ENCODE peak calls at places on chromosomes 5 and 9, in seven cellular contexts. H is adrenal gland; B is fibroblast of lung; Y is CD8-positive, alpha-beta T cell; O is MM.1S; F is aorta; K is stomach. N is an unnamed sample. For H3K27me3, the result is how much of the 10 kb centered on the place peaks cover.

GRCh38 chr5:140175367-140176027 is 509 bp downstream of the CYSTM1 start:
- DNase-seq in O (peak), Y (peak), B (peak), K (peak), H (peak), F (peak), N (peak)

GRCh38 chr9:61673664-61674381 is 484.0 kb downstream of the SPATA31A7 start:
- DNase-seq in B (no peak), K (no peak), F (peak), O (no peak), H (no peak), Y (no peak), N (no peak)

GRCh38 chr5:31901807-31902530 is 263.0 kb downstream of the PDZD2 start:
- DNase-seq in K (no peak), B (no peak), H (no peak), F (no peak), O (no peak), Y (no peak), N (no peak)

GRCh38 chr9:136521541-136521940 is 24.3 kb downstream of the NOTCH1 start:
- DNase-seq in Y (no peak), H (no peak), K (peak), O (no peak), F (peak), B (no peak), N (no peak)

GRCh38 chr9:93911871-93912554 is 43.1 kb downstream of the BARX1 start:
- DNase-seq in H (no peak), B (no peak), F (no peak), K (peak), O (no peak), Y (no peak), N (no peak)

GRCh38 chr5:36667826-36668225 is 61.4 kb downstream of the SLC1A3 start:
- DNase-seq in F (no peak), H (no peak), Y (no peak), K (no peak), B (no peak), O (no peak), N (no peak)

GRCh38 chr5:134458676-134459403 is 47.2 kb upstream of the CDKN2AIPNL start:
- DNase-seq in Y (no peak), H (no peak), O (no peak), F (peak), B (no peak), K (no peak), N (no peak)

GRCh38 chr5:126512451-126512850 is 82.6 kb downstream of the ALDH7A1 start:
- DNase-seq in B (no peak), Y (no peak), H (no peak), K (no peak), O (no peak), F (no peak), N (no peak)

GRCh38 chr9:107170801-107171200 is 112.3 kb upstream of the RAD23B start:
- DNase-seq in H (no peak), F (no peak), Y (no peak), O (peak), B (no peak), K (no peak), N (no peak)

GRCh38 chr9:35814106-35814840 is 569 bp downstream of the HINT2 start:
- DNase-seq in B (peak), Y (peak), F (peak), H (peak), O (peak), K (peak), N (peak)

GRCh38 chr9:2281803-2282185 is 266.6 kb downstream of the SMARCA2 start:
- DNase-seq in H (no peak), F (no peak), K (no peak), O (no peak), B (no peak), Y (no peak), N (no peak)

GRCh38 chr5:6465831-6466790 is 17.5 kb downstream of the UBE2QL1 start:
- DNase-seq in H (peak), Y (no peak), K (no peak), O (no peak), F (no peak), B (no peak), N (no peak)

GRCh38 chr9:16328349-16328748 is 542.1 kb downstream of the BNC2 start:
- DNase-seq in F (no peak), H (no peak), Y (no peak), K (no peak), O (no peak), B (peak), N (peak)

GRCh38 chr5:95822408-95823240 is at the start of gene GLRX:
- DNase-seq in H (peak), K (peak), Y (peak), B (peak), O (peak), F (peak), N (peak)

GRCh38 chr9:20217596-20217995 is 404.7 kb downstream of the MLLT3 start:
- DNase-seq in B (no peak), F (no peak), K (no peak), H (no peak), O (no peak), Y (no peak), N (no peak)

GRCh38 chr9:30913331-30913730 is 1471.1 kb upstream of the ACO1 start:
- DNase-seq in H (no peak), Y (no peak), B (no peak), O (no peak), K (no peak), F (peak), N (no peak)

GRCh38 chr5:75690669-75691068 is 26.6 kb downstream of the POC5 start:
- DNase-seq in O (no peak), K (no peak), B (no peak), H (no peak), Y (no peak), F (no peak), N (no peak)

GRCh38 chr9:132439153-132439552 is 29.1 kb downstream of the CFAP77 start:
- DNase-seq in H (no peak), K (no peak), Y (no peak), O (no peak), F (no peak), B (no peak), N (no peak)

GRCh38 chr9:130765135-130766030 is 69.7 kb upstream of the ABL1 start:
- DNase-seq in O (no peak), K (no peak), B (no peak), F (no peak), Y (no peak), H (no peak), N (no peak)

GRCh38 chr5:12017037-12017436 is 112.8 kb upstream of the CTNND2 start:
- DNase-seq in Y (no peak), K (no peak), H (no peak), F (no peak), O (no peak), B (no peak), N (no peak)

GRCh38 chr5:62547929-62548678 is 30.5 kb upstream of the LRRC70 start:
- DNase-seq in F (no peak), B (peak), Y (no peak), O (no peak), K (no peak), H (no peak), N (no peak)

GRCh38 chr5:65190328-65191053 is 291.2 kb downstream of the ADAMTS6 start:
- DNase-seq in K (no peak), F (no peak), Y (no peak), B (peak), O (no peak), H (no peak), N (no peak)

GRCh38 chr9:124857533-124858162 is 4.1 kb downstream of the RPL35 start:
- DNase-seq in Y (no peak), B (no peak), K (no peak), F (no peak), H (no peak), O (no peak), N (no peak)

GRCh38 chr5:33118761-33119415 is 321.9 kb upstream of the TARS1 start:
- DNase-seq in F (no peak), B (no peak), O (no peak), Y (no peak), H (no peak), K (no peak), N (no peak)

GRCh38 chr9:88280816-88281382 is 107.3 kb upstream of the SPIN1 start:
- DNase-seq in K (no peak), Y (no peak), B (peak), O (peak), F (no peak), H (no peak), N (no peak)

GRCh38 chr9:96605328-96605727 is 14.3 kb downstream of the CDC14B start:
- DNase-seq in O (no peak), K (no peak), Y (no peak), B (no peak), H (no peak), F (no peak), N (no peak)

GRCh38 chr5:96315431-96315830 is 117.6 kb downstream of the PCSK1 start:
- DNase-seq in O (peak), Y (no peak), H (no peak), B (no peak), F (no peak), K (no peak), N (no peak)

GRCh38 chr5:73417307-73418035 is 31.1 kb downstream of the FOXD1 start:
- DNase-seq in Y (no peak), B (peak), O (no peak), K (no peak), F (no peak), H (no peak), N (no peak)

GRCh38 chr9:89439571-89439970 is 58.3 kb downstream of the SEMA4D start:
- DNase-seq in F (no peak), Y (no peak), O (no peak), B (no peak), K (no peak), H (no peak), N (no peak)
- H3K27ac ChIP-seq in F (no peak), Y (peak), O (no peak), B (no peak), K (peak), H (no peak), N (no peak)

GRCh38 chr5:112684737-112685136 is 52.9 kb upstream of the APC start:
- DNase-seq in O (no peak), B (no peak), K (no peak), Y (no peak), F (no peak), H (no peak), N (no peak)

GRCh38 chr5:112684121-112684520 is 53.6 kb upstream of the APC start:
- DNase-seq in K (no peak), Y (no peak), H (no peak), B (no peak), F (no peak), O (no peak), N (no peak)

GRCh38 chr5:112681481-112681908 is 56.2 kb upstream of the APC start:
- DNase-seq in Y (no peak), O (peak), F (no peak), B (no peak), K (no peak), H (no peak), N (no peak)

GRCh38 chr5:112685386-112685785 is 52.3 kb upstream of the APC start:
- DNase-seq in H (no peak), B (no peak), F (no peak), Y (no peak), O (no peak), K (no peak), N (no peak)

GRCh38 chr5:112682621-112683061 is 55.0 kb upstream of the APC start:
- DNase-seq in Y (no peak), K (no peak), H (no peak), B (no peak), F (no peak), O (no peak), N (no peak)
- H3K27me3 ChIP-seq in Y (under half), K (under half), H (under half), B (under half), F (under half), O (under half), N (under half)

GRCh38 chr5:1051366-1051720 is 42.7 kb downstream of the NKD2 start:
- DNase-seq in Y (no peak), O (peak), K (no peak), H (no peak), B (no peak), F (peak), N (no peak)

GRCh38 chr5:1052076-1052475 is 43.5 kb downstream of the NKD2 start:
- DNase-seq in K (no peak), H (no peak), O (no peak), B (no peak), F (peak), Y (no peak), N (no peak)

GRCh38 chr5:1048861-1049838 is 40.5 kb downstream of the NKD2 start:
- DNase-seq in B (no peak), H (no peak), F (peak), K (no peak), Y (no peak), O (no peak), N (peak)

GRCh38 chr5:1052641-1053390 is 44.2 kb downstream of the NKD2 start:
- DNase-seq in B (no peak), O (no peak), K (no peak), Y (no peak), H (no peak), F (peak), N (no peak)

DNA sequence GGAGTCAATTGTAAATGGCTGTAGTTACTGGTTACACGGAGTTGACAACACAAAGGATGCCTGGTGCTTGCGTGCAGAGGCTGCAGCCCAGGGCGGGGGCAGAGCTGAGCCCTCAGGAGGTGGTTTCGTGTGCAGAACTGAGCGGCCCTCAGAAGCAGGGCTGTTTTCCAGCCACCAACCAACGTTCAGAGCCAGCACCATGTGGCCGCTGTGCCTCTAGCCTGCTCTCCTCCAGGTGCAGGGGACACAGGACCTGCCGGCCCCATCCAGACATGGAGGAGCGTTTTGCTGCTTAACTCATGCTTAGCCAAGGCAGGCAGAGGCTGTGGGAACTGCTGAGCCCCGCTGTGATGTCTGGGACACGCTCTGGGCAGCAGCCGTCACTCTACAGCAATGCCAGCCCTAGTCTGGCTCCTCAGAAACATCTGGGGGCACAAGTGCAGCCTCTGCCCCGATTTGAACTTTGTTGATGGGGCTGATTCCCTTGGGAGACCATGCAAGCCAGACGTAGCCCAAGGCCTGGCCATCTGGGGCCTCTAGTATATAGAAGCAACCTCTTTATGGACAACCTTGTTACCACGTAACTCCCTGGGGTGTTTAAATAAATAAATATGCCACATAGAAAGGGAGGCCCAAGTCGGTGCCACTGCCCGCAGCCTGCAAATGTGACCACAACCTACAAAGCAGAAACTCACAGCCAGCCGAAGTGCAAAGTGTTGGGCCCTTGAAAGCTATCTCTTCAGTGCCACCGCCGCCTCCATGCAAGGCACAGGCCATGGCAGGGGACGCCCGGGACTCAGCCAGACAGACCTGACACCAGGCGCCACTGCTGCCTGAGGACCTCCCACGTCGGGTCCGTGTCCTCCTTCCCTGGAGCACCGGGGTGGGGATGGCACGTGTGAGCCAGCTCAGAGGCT is 42.1 kb downstream of the NKD2 start:
- DNase-seq in B (no peak), O (peak), F (peak), H (peak), Y (no peak), K (no peak), N (no peak)
- H3K27ac ChIP-seq in B (no peak), O (peak), F (no peak), H (no peak), Y (no peak), K (no peak), N (no peak)

DNA sequence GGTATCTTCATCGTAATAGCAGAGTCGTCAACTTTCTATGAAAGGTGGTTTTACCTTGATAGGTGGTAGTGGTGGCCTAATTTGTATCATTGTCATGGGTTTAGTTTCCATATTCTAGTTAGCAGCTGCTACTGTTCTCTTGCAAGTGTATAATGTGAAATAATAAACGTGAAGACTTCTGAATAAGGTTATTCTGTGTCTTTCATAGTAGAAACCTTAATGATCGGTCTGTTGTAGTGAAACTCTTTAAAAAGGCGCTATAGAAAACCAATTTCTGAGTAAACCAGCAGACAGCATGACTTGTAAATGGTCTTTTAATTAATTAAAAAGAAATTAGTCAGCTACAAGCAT is 1.6 kb downstream of the SET start:
- DNase-seq in O (peak), B (no peak), Y (no peak), K (no peak), F (no peak), H (no peak), N (no peak)
- H3K27me3 ChIP-seq in O (under half), B (under half), Y (under half), K (under half), F (under half), H (under half), N (under half)

DNA sequence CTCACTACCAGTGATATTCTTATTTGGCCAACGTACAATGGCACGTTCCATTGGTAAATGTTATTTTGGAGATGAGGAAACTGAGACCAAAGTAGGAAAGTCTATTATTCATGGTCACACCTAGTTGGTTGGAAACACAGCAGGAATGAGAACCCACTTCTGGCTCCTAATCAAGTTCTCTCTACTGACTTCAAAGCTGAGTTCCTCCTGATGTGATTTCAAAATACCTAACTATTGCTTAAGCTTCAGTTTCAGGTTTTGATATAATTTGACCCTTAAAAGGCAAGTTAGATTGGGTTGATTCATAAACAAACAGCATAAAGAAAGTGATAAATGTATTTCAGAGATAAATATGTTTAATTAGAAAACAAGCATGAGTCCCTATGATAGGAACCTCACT is 312.5 kb downstream of the PARP8 start:
- DNase-seq in B (no peak), F (no peak), O (no peak), H (no peak), Y (no peak), K (no peak), N (no peak)
- H3K27ac ChIP-seq in B (no peak), F (no peak), O (no peak), H (no peak), Y (no peak), K (no peak), N (no peak)